ENCODE peak calls at places on chromosomes 13 and 19, in nine cellular contexts. One of them, this sample, is unnamed.

GRCh38 chr19:46678110-46678732 is 17.2 kb upstream of the DACT3 start:
- DNase-seq in T-helper 1 cell: no peak
- DNase-seq in dorsolateral prefrontal cortex: no peak
- DNase-seq in NCI-H2107: no peak
- DNase-seq in non-pigmented ciliary epithelial cell: no peak
- DNase-seq in GM04504: no peak
- DNase-seq in stimulated activated CD8-positive, alpha-beta memory T cell treated with anti-CD3 and anti-CD28 coated beads, Interleukin-4, amount 100 ng/mL, for 1 hour: peak; percentile 25
- DNase-seq in pancreas: peak; percentile 15
- DNase-seq in T-helper 2 cell: peak; percentile 35
- DNase-seq in this sample: no peak

GRCh38 chr13:31982540-31982939 is 49.0 kb upstream of the FRY start:
- DNase-seq in T-helper 1 cell: no peak
- DNase-seq in dorsolateral prefrontal cortex: peak; percentile 39
- DNase-seq in NCI-H2107: peak; percentile 63
- DNase-seq in non-pigmented ciliary epithelial cell: peak; percentile 95
- DNase-seq in GM04504: peak; percentile 76
- DNase-seq in stimulated activated CD8-positive, alpha-beta memory T cell treated with anti-CD3 and anti-CD28 coated beads, Interleukin-4, amount 100 ng/mL, for 1 hour: no peak
- DNase-seq in pancreas: peak; percentile 48
- DNase-seq in T-helper 2 cell: no peak
- DNase-seq in this sample: no peak

GRCh38 chr13:55664178-55664577 is 1476.5 kb upstream of the PRR20A start:
- DNase-seq in T-helper 1 cell: no peak
- DNase-seq in dorsolateral prefrontal cortex: no peak
- DNase-seq in NCI-H2107: no peak
- DNase-seq in non-pigmented ciliary epithelial cell: no peak
- DNase-seq in GM04504: no peak
- DNase-seq in stimulated activated CD8-positive, alpha-beta memory T cell treated with anti-CD3 and anti-CD28 coated beads, Interleukin-4, amount 100 ng/mL, for 1 hour: no peak
- DNase-seq in pancreas: no peak
- DNase-seq in T-helper 2 cell: no peak
- DNase-seq in this sample: no peak

GRCh38 chr19:13689050-13689449 is 75.3 kb upstream of the MRI1 start:
- DNase-seq in T-helper 1 cell: no peak
- DNase-seq in dorsolateral prefrontal cortex: no peak
- DNase-seq in NCI-H2107: no peak
- DNase-seq in non-pigmented ciliary epithelial cell: no peak
- DNase-seq in GM04504: no peak
- DNase-seq in stimulated activated CD8-positive, alpha-beta memory T cell treated with anti-CD3 and anti-CD28 coated beads, Interleukin-4, amount 100 ng/mL, for 1 hour: no peak
- DNase-seq in pancreas: no peak
- DNase-seq in T-helper 2 cell: no peak
- DNase-seq in this sample: peak; percentile 53

GRCh38 chr13:26529441-26529840 is 28.0 kb upstream of the WASF3 start:
- DNase-seq in T-helper 1 cell: no peak
- DNase-seq in dorsolateral prefrontal cortex: no peak
- DNase-seq in NCI-H2107: no peak
- DNase-seq in non-pigmented ciliary epithelial cell: peak; percentile 19
- DNase-seq in GM04504: peak; percentile 45
- DNase-seq in stimulated activated CD8-positive, alpha-beta memory T cell treated with anti-CD3 and anti-CD28 coated beads, Interleukin-4, amount 100 ng/mL, for 1 hour: no peak
- DNase-seq in pancreas: no peak
- DNase-seq in T-helper 2 cell: no peak
- DNase-seq in this sample: no peak

GRCh38 chr19:1121395-1121794 is 17.6 kb downstream of the GPX4 start:
- DNase-seq in T-helper 1 cell: no peak
- DNase-seq in dorsolateral prefrontal cortex: no peak
- DNase-seq in NCI-H2107: no peak
- DNase-seq in non-pigmented ciliary epithelial cell: no peak
- DNase-seq in GM04504: no peak
- DNase-seq in stimulated activated CD8-positive, alpha-beta memory T cell treated with anti-CD3 and anti-CD28 coated beads, Interleukin-4, amount 100 ng/mL, for 1 hour: no peak
- DNase-seq in pancreas: no peak
- DNase-seq in T-helper 2 cell: no peak
- DNase-seq in this sample: no peak

GRCh38 chr13:26786651-26787295 is 26.2 kb upstream of the GPR12 start:
- DNase-seq in T-helper 1 cell: no peak
- DNase-seq in dorsolateral prefrontal cortex: no peak
- DNase-seq in NCI-H2107: no peak
- DNase-seq in non-pigmented ciliary epithelial cell: no peak
- DNase-seq in GM04504: no peak
- DNase-seq in stimulated activated CD8-positive, alpha-beta memory T cell treated with anti-CD3 and anti-CD28 coated beads, Interleukin-4, amount 100 ng/mL, for 1 hour: no peak
- DNase-seq in pancreas: no peak
- DNase-seq in T-helper 2 cell: no peak
- DNase-seq in this sample: no peak

GRCh38 chr19:41546386-41546789 is 29.6 kb upstream of the CEACAM21 start:
- DNase-seq in T-helper 1 cell: no peak
- DNase-seq in dorsolateral prefrontal cortex: no peak
- DNase-seq in NCI-H2107: no peak
- DNase-seq in non-pigmented ciliary epithelial cell: no peak
- DNase-seq in GM04504: no peak
- DNase-seq in stimulated activated CD8-positive, alpha-beta memory T cell treated with anti-CD3 and anti-CD28 coated beads, Interleukin-4, amount 100 ng/mL, for 1 hour: no peak
- DNase-seq in pancreas: no peak
- DNase-seq in T-helper 2 cell: no peak
- DNase-seq in this sample: no peak

GRCh38 chr13:34543836-34544235 is 398.2 kb upstream of the NBEA start:
- DNase-seq in T-helper 1 cell: no peak
- DNase-seq in dorsolateral prefrontal cortex: no peak
- DNase-seq in NCI-H2107: no peak
- DNase-seq in non-pigmented ciliary epithelial cell: no peak
- DNase-seq in GM04504: no peak
- DNase-seq in stimulated activated CD8-positive, alpha-beta memory T cell treated with anti-CD3 and anti-CD28 coated beads, Interleukin-4, amount 100 ng/mL, for 1 hour: no peak
- DNase-seq in pancreas: no peak
- DNase-seq in T-helper 2 cell: no peak
- DNase-seq in this sample: no peak

GRCh38 chr19:36916991-36917390 is 859 bp downstream of the ZNF568 start:
- DNase-seq in T-helper 1 cell: no peak
- DNase-seq in dorsolateral prefrontal cortex: peak; percentile 6
- DNase-seq in NCI-H2107: no peak
- DNase-seq in non-pigmented ciliary epithelial cell: peak; percentile 5
- DNase-seq in GM04504: peak; percentile 17
- DNase-seq in stimulated activated CD8-positive, alpha-beta memory T cell treated with anti-CD3 and anti-CD28 coated beads, Interleukin-4, amount 100 ng/mL, for 1 hour: no peak
- DNase-seq in pancreas: no peak
- DNase-seq in T-helper 2 cell: no peak
- DNase-seq in this sample: no peak

GRCh38 chr19:37909661-37910199 is 2.7 kb downstream of the SIPA1L3 start:
- DNase-seq in T-helper 1 cell: no peak
- DNase-seq in dorsolateral prefrontal cortex: no peak
- DNase-seq in NCI-H2107: no peak
- DNase-seq in non-pigmented ciliary epithelial cell: no peak
- DNase-seq in GM04504: no peak
- DNase-seq in stimulated activated CD8-positive, alpha-beta memory T cell treated with anti-CD3 and anti-CD28 coated beads, Interleukin-4, amount 100 ng/mL, for 1 hour: no peak
- DNase-seq in pancreas: no peak
- DNase-seq in T-helper 2 cell: no peak
- DNase-seq in this sample: no peak